ENCODE peak calls at places on chromosome 13, in seven cellular contexts. E, Z, Y, J, I, L and K are unnamed samples.

GRCh38 chr13:41007359-41008118 is 11.6 kb downstream of the ELF1 start:
- DNase-seq in E (no peak), Z (no peak), Y (no peak), J (no peak), I (no peak), L (no peak), K (no peak)

GRCh38 chr13:106987435-106987800 is 419.5 kb upstream of the ARGLU1 start:
- DNase-seq in E (no peak), Z (peak), Y (no peak), J (no peak), I (no peak), L (no peak), K (no peak)

GRCh38 chr13:46622013-46622917 is 69.3 kb downstream of the LRCH1 start:
- DNase-seq in E (no peak), Z (no peak), Y (no peak), J (no peak), I (no peak), L (no peak), K (no peak)

GRCh38 chr13:34001357-34001756 is 183.4 kb downstream of the RFC3 start:
- DNase-seq in E (no peak), Z (no peak), Y (no peak), J (no peak), I (no peak), L (no peak), K (no peak)

GRCh38 chr13:25171517-25172302 is at the start of gene AMER2:
- DNase-seq in E (no peak), Z (peak), Y (no peak), J (peak), I (no peak), L (peak), K (no peak)

GRCh38 chr13:22945321-22946226 is 235.2 kb upstream of the SGCG start:
- DNase-seq in E (no peak), Z (no peak), Y (no peak), J (no peak), I (no peak), L (no peak), K (no peak)

GRCh38 chr13:40680659-40681323 is 14.3 kb upstream of the FOXO1 start:
- DNase-seq in E (no peak), Z (no peak), Y (no peak), J (no peak), I (no peak), L (no peak), K (no peak)

GRCh38 chr13:51978836-51979556 is 32.3 kb downstream of the ATP7B start:
- DNase-seq in E (no peak), Z (no peak), Y (no peak), J (no peak), I (no peak), L (no peak), K (no peak)

GRCh38 chr13:29925457-29925856 is 75.0 kb upstream of the UBL3 start:
- DNase-seq in E (no peak), Z (peak), Y (peak), J (peak), I (no peak), L (peak), K (no peak)

GRCh38 chr13:50713849-50714248 is 129.6 kb downstream of the DLEU7 start:
- DNase-seq in E (peak), Z (no peak), Y (no peak), J (peak), I (peak), L (no peak), K (peak)

GRCh38 chr13:31722684-31723083 is 16.6 kb upstream of the RXFP2 start:
- DNase-seq in E (no peak), Z (no peak), Y (no peak), J (no peak), I (peak), L (peak), K (no peak)

GRCh38 chr13:28286263-28286662 is 147.9 kb downstream of the PAN3 start:
- DNase-seq in E (no peak), Z (no peak), Y (no peak), J (no peak), I (no peak), L (no peak), K (no peak)

GRCh38 chr13:46992383-46992952 is 95.6 kb upstream of the HTR2A start:
- DNase-seq in E (no peak), Z (no peak), Y (no peak), J (no peak), I (no peak), L (no peak), K (no peak)

GRCh38 chr13:24348385-24348784 is 39.0 kb downstream of the C1QTNF9 start:
- DNase-seq in E (no peak), Z (no peak), Y (no peak), J (no peak), I (no peak), L (no peak), K (no peak)